ENCODE peak calls at places on chromosomes 12 and 14, in seven cellular contexts. One of them, this sample, is unnamed.

GRCh38 chr14:56117765-56118610 is at the start of gene PELI2:
- DNase-seq in psoas muscle: peak; percentile 77
- DNase-seq in HL-60: peak; percentile 79
- DNase-seq in heart right ventricle: peak; percentile 77
- DNase-seq in transverse colon: peak; percentile 81
- DNase-seq in gastrocnemius medialis: peak; percentile 32
- DNase-seq in mammary epithelial cell: no peak
- DNase-seq in this sample: peak; percentile 85

GRCh38 chr14:96255501-96256366 is at the start of gene BDKRB1:
- DNase-seq in mammary epithelial cell: peak; percentile 56
- DNase-seq in transverse colon: no peak
- DNase-seq in HL-60: no peak
- DNase-seq in heart right ventricle: no peak
- DNase-seq in psoas muscle: no peak
- DNase-seq in gastrocnemius medialis: no peak
- DNase-seq in this sample: no peak

GRCh38 chr14:67387195-67387594 is 24.8 kb downstream of the PLEK2 start:
- DNase-seq in HL-60: no peak
- DNase-seq in gastrocnemius medialis: no peak
- DNase-seq in heart right ventricle: no peak
- DNase-seq in transverse colon: no peak
- DNase-seq in psoas muscle: no peak
- DNase-seq in mammary epithelial cell: peak; percentile 31
- DNase-seq in this sample: no peak

GRCh38 chr12:131311764-131312163 is 358.1 kb downstream of the ADGRD1 start:
- DNase-seq in HL-60: no peak
- DNase-seq in transverse colon: no peak
- DNase-seq in heart right ventricle: no peak
- DNase-seq in mammary epithelial cell: no peak
- DNase-seq in psoas muscle: no peak
- DNase-seq in gastrocnemius medialis: no peak
- DNase-seq in this sample: no peak

GRCh38 chr12:130954544-130954831 is 781 bp downstream of the ADGRD1 start:
- DNase-seq in heart right ventricle: no peak
- DNase-seq in gastrocnemius medialis: no peak
- DNase-seq in mammary epithelial cell: no peak
- DNase-seq in transverse colon: no peak
- DNase-seq in psoas muscle: no peak
- DNase-seq in HL-60: no peak
- DNase-seq in this sample: no peak

GRCh38 chr14:104296388-104297312 is 158.3 kb downstream of the KIF26A start:
- DNase-seq in mammary epithelial cell: no peak
- DNase-seq in heart right ventricle: no peak
- DNase-seq in psoas muscle: no peak
- DNase-seq in gastrocnemius medialis: no peak
- DNase-seq in HL-60: no peak
- DNase-seq in transverse colon: peak; percentile 5
- DNase-seq in this sample: peak; percentile 68

GRCh38 chr14:100906420-100906819 is 2.9 kb upstream of the RTL1 start:
- DNase-seq in transverse colon: no peak
- DNase-seq in HL-60: no peak
- DNase-seq in heart right ventricle: no peak
- DNase-seq in mammary epithelial cell: no peak
- DNase-seq in psoas muscle: no peak
- DNase-seq in gastrocnemius medialis: no peak
- DNase-seq in this sample: no peak

GRCh38 chr12:65822732-65823480 is 1.4 kb upstream of the HMGA2 start:
- DNase-seq in psoas muscle: no peak
- DNase-seq in heart right ventricle: peak; percentile 3
- DNase-seq in gastrocnemius medialis: no peak
- DNase-seq in transverse colon: peak; percentile 60
- DNase-seq in mammary epithelial cell: peak; percentile 67
- DNase-seq in HL-60: no peak
- DNase-seq in this sample: no peak

GRCh38 chr14:38210587-38211257 is 3.0 kb downstream of the SSTR1 start:
- DNase-seq in transverse colon: no peak
- DNase-seq in psoas muscle: peak; percentile 18
- DNase-seq in HL-60: no peak
- DNase-seq in mammary epithelial cell: no peak
- DNase-seq in heart right ventricle: peak; percentile 39
- DNase-seq in gastrocnemius medialis: no peak
- DNase-seq in this sample: no peak

GRCh38 chr14:37087520-37087919 is 84.9 kb downstream of the SLC25A21 start:
- DNase-seq in mammary epithelial cell: no peak
- DNase-seq in transverse colon: no peak
- DNase-seq in gastrocnemius medialis: no peak
- DNase-seq in heart right ventricle: no peak
- DNase-seq in HL-60: no peak
- DNase-seq in psoas muscle: no peak
- DNase-seq in this sample: no peak

GRCh38 chr14:100402631-100403030 is 79.5 kb downstream of the SLC25A47 start:
- DNase-seq in transverse colon: no peak
- DNase-seq in heart right ventricle: no peak
- DNase-seq in HL-60: no peak
- DNase-seq in psoas muscle: no peak
- DNase-seq in gastrocnemius medialis: no peak
- DNase-seq in mammary epithelial cell: no peak
- DNase-seq in this sample: no peak

GRCh38 chr12:95205685-95206084 is 11.6 kb downstream of the FGD6 start:
- DNase-seq in psoas muscle: no peak
- DNase-seq in transverse colon: no peak
- DNase-seq in gastrocnemius medialis: no peak
- DNase-seq in heart right ventricle: no peak
- DNase-seq in HL-60: no peak
- DNase-seq in mammary epithelial cell: peak; percentile 93
- DNase-seq in this sample: no peak

GRCh38 chr12:122166422-122167327 is 7.3 kb downstream of the IL31 start:
- DNase-seq in mammary epithelial cell: no peak
- DNase-seq in gastrocnemius medialis: no peak
- DNase-seq in HL-60: no peak
- DNase-seq in heart right ventricle: no peak
- DNase-seq in psoas muscle: no peak
- DNase-seq in transverse colon: no peak
- DNase-seq in this sample: no peak

GRCh38 chr14:69133206-69134125 is 19.5 kb downstream of the DCAF5 start:
- DNase-seq in psoas muscle: no peak
- DNase-seq in heart right ventricle: no peak
- DNase-seq in mammary epithelial cell: peak; percentile 66
- DNase-seq in gastrocnemius medialis: peak; percentile 13
- DNase-seq in HL-60: no peak
- DNase-seq in transverse colon: no peak
- DNase-seq in this sample: no peak
- H3K4me3 ChIP-seq in psoas muscle: no peak overlapping the region
- H3K4me3 ChIP-seq in heart right ventricle: no peak overlapping the region
- H3K4me3 ChIP-seq in mammary epithelial cell: no peak overlapping the region
- H3K4me3 ChIP-seq in gastrocnemius medialis: no peak overlapping the region
- H3K4me3 ChIP-seq in HL-60: no peak overlapping the region
- H3K4me3 ChIP-seq in transverse colon: no peak overlapping the region
- H3K4me3 ChIP-seq in this sample: peak overlapping the region; percentile 16

GRCh38 chr14:90674043-90674670 is 142.1 kb downstream of the TTC7B start:
- DNase-seq in HL-60: peak; percentile 36
- DNase-seq in transverse colon: no peak
- DNase-seq in psoas muscle: peak; percentile 33
- DNase-seq in heart right ventricle: no peak
- DNase-seq in mammary epithelial cell: no peak
- DNase-seq in gastrocnemius medialis: peak; percentile 54
- DNase-seq in this sample: no peak

GRCh38 chr14:90674716-90675115 is 141.5 kb downstream of the TTC7B start:
- DNase-seq in gastrocnemius medialis: peak; percentile 76
- DNase-seq in transverse colon: no peak
- DNase-seq in mammary epithelial cell: no peak
- DNase-seq in psoas muscle: no peak
- DNase-seq in heart right ventricle: no peak
- DNase-seq in HL-60: no peak
- DNase-seq in this sample: no peak

GRCh38 chr14:90676859-90677258 is 139.4 kb downstream of the TTC7B start:
- DNase-seq in transverse colon: no peak
- DNase-seq in heart right ventricle: no peak
- DNase-seq in mammary epithelial cell: no peak
- DNase-seq in psoas muscle: no peak
- DNase-seq in gastrocnemius medialis: no peak
- DNase-seq in HL-60: no peak
- DNase-seq in this sample: no peak

GRCh38 chr14:90676356-90676755 is 139.9 kb downstream of the TTC7B start:
- DNase-seq in HL-60: no peak
- DNase-seq in psoas muscle: no peak
- DNase-seq in transverse colon: no peak
- DNase-seq in mammary epithelial cell: no peak
- DNase-seq in gastrocnemius medialis: no peak
- DNase-seq in heart right ventricle: no peak
- DNase-seq in this sample: no peak

DNA sequence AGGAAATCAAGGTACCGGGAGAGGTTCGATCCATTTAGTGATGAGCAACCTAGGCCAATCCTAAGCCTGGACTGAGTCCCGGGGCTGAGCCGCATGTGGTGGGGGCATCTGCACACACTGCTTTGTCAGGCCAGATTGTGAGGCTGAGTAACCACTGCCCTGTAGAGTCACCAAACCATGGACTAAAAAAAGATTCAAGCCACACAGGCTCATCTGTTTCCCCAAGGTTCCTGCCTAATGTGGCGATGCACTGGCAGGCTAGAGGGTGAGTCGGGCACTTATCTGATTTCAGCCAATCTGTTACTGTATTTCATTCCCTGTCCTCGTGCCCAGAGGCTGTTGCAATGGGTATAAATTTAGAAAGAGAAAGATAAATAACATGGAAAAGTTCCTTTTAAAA is 140.8 kb downstream of the TTC7B start:
- DNase-seq in HL-60: no peak
- DNase-seq in mammary epithelial cell: no peak
- DNase-seq in transverse colon: no peak
- DNase-seq in psoas muscle: peak; percentile 63
- DNase-seq in heart right ventricle: peak; percentile 28
- DNase-seq in gastrocnemius medialis: peak; percentile 87
- DNase-seq in this sample: peak; percentile 85
- H3K27ac ChIP-seq in HL-60: no peak overlapping the region
- H3K27ac ChIP-seq in mammary epithelial cell: no peak overlapping the region
- H3K27ac ChIP-seq in transverse colon: no peak overlapping the region
- H3K27ac ChIP-seq in psoas muscle: peak overlapping the region; percentile 93
- H3K27ac ChIP-seq in heart right ventricle: no peak overlapping the region
- H3K27ac ChIP-seq in gastrocnemius medialis: peak overlapping the region; percentile 98
- H3K27ac ChIP-seq in this sample: peak overlapping the region; percentile 94

GRCh38 chr12:45549503-45549902 is 180.0 kb upstream of the ARID2 start:
- DNase-seq in mammary epithelial cell: no peak
- DNase-seq in transverse colon: no peak
- DNase-seq in psoas muscle: no peak
- DNase-seq in gastrocnemius medialis: no peak
- DNase-seq in heart right ventricle: no peak
- DNase-seq in HL-60: no peak
- DNase-seq in this sample: no peak
- TF ChIP-seq CTCF in mammary epithelial cell: no peak
- TF ChIP-seq CTCF in transverse colon: no peak
- TF ChIP-seq CTCF in psoas muscle: no peak
- TF ChIP-seq CTCF in gastrocnemius medialis: no peak
- TF ChIP-seq CTCF in heart right ventricle: no peak
- TF ChIP-seq CTCF in HL-60: no peak
- TF ChIP-seq CTCF in this sample: no peak

GRCh38 chr14:70916300-70916699 is 9.0 kb downstream of the PCNX1 start:
- DNase-seq in heart right ventricle: no peak
- DNase-seq in gastrocnemius medialis: no peak
- DNase-seq in transverse colon: no peak
- DNase-seq in psoas muscle: no peak
- DNase-seq in HL-60: no peak
- DNase-seq in mammary epithelial cell: no peak
- DNase-seq in this sample: no peak
- H3K4me3 ChIP-seq in heart right ventricle: no peak overlapping the region
- H3K4me3 ChIP-seq in gastrocnemius medialis: no peak overlapping the region
- H3K4me3 ChIP-seq in transverse colon: no peak overlapping the region
- H3K4me3 ChIP-seq in psoas muscle: no peak overlapping the region
- H3K4me3 ChIP-seq in HL-60: no peak overlapping the region
- H3K4me3 ChIP-seq in mammary epithelial cell: no peak overlapping the region
- H3K4me3 ChIP-seq in this sample: no peak overlapping the region